ENCODE peak calls at places on chromosomes 11 and 22, in six cellular contexts. P is A549, C is mesothelial cell of epicardium, N is fibroblast of lung, R is dorsolateral prefrontal cortex, X is endothelial cell. B is an unnamed sample.

GRCh38 chr11:70251583-70252285 is 18.8 kb upstream of the PPFIA1 start:
- DNase-seq in R (peak), X (no peak), P (no peak), N (no peak), C (no peak), B (no peak)

GRCh38 chr11:69151811-69152210 is 3.9 kb upstream of the SMIM38 start:
- DNase-seq in N (no peak), P (no peak), X (no peak), R (no peak), C (no peak), B (no peak)

GRCh38 chr11:67606150-67606476 is 623 bp upstream of the NDUFV1 start:
- DNase-seq in C (no peak), P (no peak), R (no peak), N (peak), X (no peak), B (no peak)

GRCh38 chr11:131637469-131638175 is 267.2 kb downstream of the NTM start:
- DNase-seq in C (no peak), P (no peak), R (no peak), N (no peak), X (no peak), B (no peak)

GRCh38 chr11:123056835-123057491 is 5.0 kb downstream of the HSPA8 start:
- DNase-seq in C (no peak), P (no peak), R (no peak), N (no peak), X (no peak), B (no peak)

GRCh38 chr11:130908770-130909625 is 7.3 kb downstream of the SNX19 start:
- DNase-seq in C (no peak), P (no peak), N (peak), R (no peak), X (no peak), B (peak)

GRCh38 chr11:20443596-20443995 is 56.1 kb downstream of the PRMT3 start:
- DNase-seq in X (no peak), C (no peak), N (peak), P (peak), R (no peak), B (no peak)

GRCh38 chr22:38436629-38437395 is 18.2 kb downstream of the KCNJ4 start:
- DNase-seq in N (no peak), R (no peak), X (no peak), P (no peak), C (no peak), B (no peak)

GRCh38 chr11:133041928-133042890 is 490.1 kb downstream of the OPCML start:
- DNase-seq in C (no peak), X (no peak), R (no peak), P (no peak), N (no peak), B (no peak)

GRCh38 chr11:116079580-116079979 is 575.4 kb upstream of the CADM1 start:
- DNase-seq in P (no peak), N (no peak), C (no peak), R (no peak), X (no peak), B (no peak)

GRCh38 chr11:114307524-114308203 is 11.5 kb downstream of the NNMT start:
- DNase-seq in R (no peak), C (no peak), X (no peak), N (peak), P (no peak), B (no peak)

GRCh38 chr11:85810521-85810870 is 445 bp downstream of the SYTL2 start:
- DNase-seq in C (no peak), P (no peak), R (no peak), X (peak), N (no peak), B (no peak)

GRCh38 chr11:81030186-81030585 is 1589.4 kb upstream of the TENM4 start:
- DNase-seq in C (no peak), N (no peak), P (no peak), R (no peak), X (no peak), B (no peak)

GRCh38 chr11:10275714-10276113 is 18.3 kb downstream of the SBF2 start:
- DNase-seq in R (no peak), C (no peak), X (no peak), N (no peak), P (no peak), B (no peak)

GRCh38 chr11:62796281-62796680 is 4.5 kb upstream of the TMEM223 start:
- DNase-seq in N (no peak), R (no peak), P (no peak), C (no peak), X (no peak), B (no peak)

GRCh38 chr11:111301004-111301839 is 2.9 kb downstream of the POU2AF3 start:
- DNase-seq in X (no peak), P (no peak), R (no peak), C (no peak), N (no peak), B (no peak)

GRCh38 chr11:85182437-85183109 is 444.6 kb downstream of the DLG2 start:
- DNase-seq in P (peak), N (peak), X (peak), C (no peak), R (no peak), B (no peak)

GRCh38 chr22:32348031-32348611 is 9.5 kb upstream of the RFPL3 start:
- DNase-seq in R (no peak), C (no peak), P (no peak), X (no peak), N (no peak), B (no peak)

GRCh38 chr22:43351966-43352345 is 8.8 kb upstream of the SCUBE1 start:
- DNase-seq in N (no peak), P (no peak), C (no peak), R (no peak), X (no peak), B (no peak)

GRCh38 chr11:16265022-16265421 is 91.3 kb downstream of the SOX6 start:
- DNase-seq in C (no peak), P (no peak), R (no peak), X (no peak), N (no peak), B (no peak)

GRCh38 chr11:8328848-8329330 is 65.2 kb upstream of the LMO1 start:
- DNase-seq in X (peak), R (peak), C (no peak), P (peak), N (peak), B (peak)

GRCh38 chr11:28674432-28675076 is 566.4 kb downstream of the METTL15 start:
- DNase-seq in N (peak), X (peak), P (peak), C (no peak), R (no peak), B (no peak)

GRCh38 chr11:71246559-71246958 is 5.8 kb downstream of the SHANK2 start:
- DNase-seq in R (no peak), P (no peak), C (no peak), X (no peak), N (no peak), B (no peak)

GRCh38 chr22:23888615-23889401 is 5.4 kb upstream of the MIF start:
- DNase-seq in N (peak), P (peak), C (no peak), X (no peak), R (no peak), B (no peak)
- TF ChIP-seq CTCF in N (no peak), P (no peak), C (no peak), X (no peak), R (peak), B (peak)

GRCh38 chr11:134124660-134125451 is 56.0 kb downstream of the JAM3 start:
- DNase-seq in R (peak), C (no peak), N (peak), X (peak), P (no peak), B (no peak)
- TF ChIP-seq CTCF in R (no peak), C (no peak), N (no peak), X (no peak), P (no peak), B (no peak)

GRCh38 chr11:66076561-66076960 is 6.5 kb downstream of the PACS1 start:
- DNase-seq in P (no peak), N (no peak), C (no peak), X (no peak), R (no peak), B (no peak)

GRCh38 chr11:66085071-66085470 is 15.0 kb downstream of the PACS1 start:
- DNase-seq in N (no peak), C (no peak), R (no peak), P (no peak), X (no peak), B (no peak)

GRCh38 chr11:66082936-66083698 is 13.0 kb downstream of the PACS1 start:
- DNase-seq in N (no peak), X (no peak), R (no peak), P (no peak), C (no peak), B (no peak)

GRCh38 chr11:66080055-66080817 is 10.2 kb downstream of the PACS1 start:
- DNase-seq in C (no peak), R (no peak), P (peak), X (no peak), N (peak), B (no peak)

DNA sequence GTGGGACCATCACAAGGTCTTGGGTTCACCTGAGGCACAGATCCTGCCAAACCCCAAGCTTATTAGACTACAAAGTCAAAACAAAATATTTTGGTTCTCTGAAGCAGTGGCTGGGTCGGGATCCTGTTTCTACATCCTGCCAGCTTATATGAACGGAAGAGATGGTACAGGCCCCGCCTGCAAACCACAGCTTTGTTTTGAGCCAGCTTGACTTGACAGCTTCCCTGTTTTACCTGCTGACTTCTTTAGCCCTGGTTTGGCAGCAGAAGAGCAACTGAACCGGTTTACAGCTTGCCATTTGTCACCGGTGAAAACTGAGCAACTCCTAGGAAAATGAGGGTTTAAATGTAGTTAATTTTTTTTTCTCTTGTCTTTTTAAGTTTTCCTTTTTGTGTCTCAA is 11.4 kb downstream of the PACS1 start:
- DNase-seq in N (no peak), R (no peak), C (no peak), X (peak), P (no peak), B (no peak)
- TF ChIP-seq CTCF in N (no peak), R (no peak), C (no peak), X (no peak), P (no peak), B (no peak)

GRCh38 chr11:120941000-120941399 is 82.9 kb upstream of the TBCEL start:
- DNase-seq in X (no peak), N (no peak), C (no peak), R (no peak), P (no peak), B (no peak)

GRCh38 chr11:120950880-120951279 is 73.0 kb upstream of the TBCEL start:
- DNase-seq in R (no peak), P (no peak), X (no peak), C (no peak), N (no peak), B (no peak)

GRCh38 chr11:120940297-120940847 is 83.5 kb upstream of the TBCEL start:
- DNase-seq in P (no peak), R (no peak), C (no peak), N (no peak), X (no peak), B (no peak)

GRCh38 chr11:120942701-120943100 is 81.2 kb upstream of the TBCEL start:
- DNase-seq in C (no peak), P (no peak), R (no peak), X (no peak), N (no peak), B (no peak)

GRCh38 chr11:120945042-120945441 is 78.9 kb upstream of the TBCEL start:
- DNase-seq in R (no peak), C (no peak), N (no peak), X (no peak), P (no peak), B (no peak)
- TF ChIP-seq CTCF in R (no peak), C (no peak), N (peak), X (no peak), P (no peak), B (no peak)

GRCh38 chr22:45014658-45015057 is 4.9 kb upstream of the PHF21B start:
- DNase-seq in X (no peak), P (no peak), R (no peak), N (no peak), C (no peak), B (no peak)
- TF ChIP-seq CTCF in X (no peak), P (no peak), R (no peak), N (no peak), C (no peak), B (no peak)

DNA sequence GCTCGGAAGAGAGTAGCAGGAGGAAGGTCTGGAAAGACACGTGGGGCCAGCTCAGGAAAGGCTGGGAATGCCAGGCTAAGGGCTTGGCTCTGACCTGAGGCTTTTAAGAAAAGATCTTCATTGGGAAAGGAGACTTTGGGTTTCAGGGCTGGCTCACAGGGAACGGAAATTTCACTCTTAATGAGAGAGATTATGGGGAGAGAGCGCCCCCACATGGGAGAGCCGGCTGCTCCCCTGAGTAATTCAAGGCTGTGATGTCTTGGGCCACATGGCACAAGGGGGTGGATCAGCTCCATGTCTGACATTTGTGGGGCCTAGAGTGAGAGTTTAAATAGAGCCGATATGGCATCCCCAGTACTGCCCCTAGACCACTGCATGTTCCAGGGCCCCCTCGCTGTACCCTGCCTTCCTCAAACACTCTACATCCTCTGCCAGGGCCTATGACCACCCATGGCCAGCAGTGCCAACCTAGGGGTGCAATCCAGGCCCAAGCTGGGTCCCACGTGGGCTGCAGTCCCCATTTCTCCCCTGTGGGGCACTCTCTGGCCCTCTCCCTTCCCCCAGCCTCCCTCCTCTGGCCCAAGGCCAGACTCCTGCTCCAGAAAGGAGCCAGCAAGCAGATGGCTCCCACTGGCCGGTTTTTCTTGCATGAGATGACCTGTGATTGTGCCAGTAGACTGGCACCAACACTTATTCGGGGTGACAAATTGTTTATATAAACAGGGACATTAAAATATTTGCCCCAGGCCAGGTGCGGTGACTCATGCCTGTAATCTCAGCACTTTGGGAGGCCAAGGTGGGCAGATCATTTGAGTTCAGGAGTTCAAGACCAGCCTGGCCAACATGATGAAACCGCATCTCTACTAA is 75.2 kb downstream of the ISX start:
- DNase-seq in R (no peak), P (no peak), C (no peak), X (peak), N (no peak), B (no peak)
- TF ChIP-seq CTCF in R (no peak), P (no peak), C (peak), X (peak), N (no peak), B (no peak)

GRCh38 chr11:102534261-102534872 is 3.8 kb upstream of the MMP7 start:
- DNase-seq in X (no peak), N (no peak), P (no peak), C (no peak), R (no peak), B (no peak)
- TF ChIP-seq CTCF in X (no peak), N (peak), P (no peak), C (no peak), R (no peak), B (peak)